ENCODE peak calls at places on chromosomes 6 and 20, in four cellular contexts. I, Z, H and E are unnamed samples.

GRCh38 chr6:124986146-124986545 is 23.9 kb downstream of the RNF217 start:
- DNase-seq in I (no peak), Z (no peak), H (no peak), E (no peak)

GRCh38 chr6:31228484-31228883 is 43.4 kb downstream of the HLA-C start:
- DNase-seq in Z (no peak), H (no peak), I (no peak), E (no peak)

GRCh38 chr20:23606652-23607049 is 934 bp upstream of the CST9 start:
- DNase-seq in H (peak; percentile 77), Z (peak; percentile 73), I (peak; percentile 67), E (peak; percentile 91)

GRCh38 chr6:123967900-123968299 is 164.2 kb downstream of the NKAIN2 start:
- DNase-seq in I (no peak), H (no peak), Z (no peak), E (no peak)

GRCh38 chr20:62856931-62857619 is 4.5 kb downstream of the TCFL5 start:
- DNase-seq in H (no peak), Z (no peak), I (no peak), E (no peak)

GRCh38 chr6:14022673-14023072 is 94.9 kb upstream of the CD83 start:
- DNase-seq in H (no peak), I (no peak), Z (no peak), E (no peak)

GRCh38 chr6:111604259-111605099 is 1.2 kb downstream of the TRAF3IP2 start:
- DNase-seq in I (no peak), Z (no peak), H (no peak), E (no peak)

GRCh38 chr6:149683256-149683860 is 34.5 kb downstream of the LATS1 start:
- DNase-seq in I (no peak), H (no peak), Z (no peak), E (no peak)

GRCh38 chr20:20085071-20085470 is 32.7 kb downstream of the CFAP61 start:
- DNase-seq in I (no peak), Z (no peak), H (no peak), E (no peak)

GRCh38 chr6:53614676-53615075 is 50.9 kb downstream of the KLHL31 start:
- DNase-seq in Z (no peak), H (peak; percentile 66), I (no peak), E (no peak)

GRCh38 chr6:14950103-14950969 is 295.5 kb upstream of the JARID2 start:
- DNase-seq in I (no peak), Z (no peak), H (no peak), E (no peak)

GRCh38 chr20:63651942-63652191 is 1.4 kb downstream of the STMN3 start:
- DNase-seq in I (peak; percentile 63), H (no peak), Z (no peak), E (no peak)

GRCh38 chr6:159788757-159789376 is 535 bp downstream of the TCP1 start:
- DNase-seq in H (peak; percentile 47), Z (no peak), I (peak; percentile 68), E (peak; percentile 16)

GRCh38 chr6:105330364-105330763 is 72.5 kb downstream of the PREP start:
- DNase-seq in I (no peak), H (no peak), Z (no peak), E (no peak)

GRCh38 chr6:105330913-105331312 is 72.0 kb downstream of the PREP start:
- DNase-seq in H (no peak), Z (no peak), I (no peak), E (no peak)

GRCh38 chr6:105326216-105326615 is 76.7 kb downstream of the PREP start:
- DNase-seq in H (peak; percentile 52), I (no peak), Z (no peak), E (no peak)

GRCh38 chr6:105324386-105325000 is 78.4 kb downstream of the PREP start:
- DNase-seq in H (no peak), Z (no peak), I (no peak), E (no peak)

GRCh38 chr6:105326838-105327745 is 75.8 kb downstream of the PREP start:
- DNase-seq in H (no peak), I (no peak), Z (no peak), E (peak; percentile 7)
- TF ChIP-seq PHF8 in H (no peak), I (no peak), Z (no peak), E (no peak)

GRCh38 chr6:33442283-33442682 is 12.1 kb upstream of the ZBTB9 start:
- DNase-seq in I (no peak), Z (no peak), H (no peak), E (no peak)

GRCh38 chr6:33439956-33440648 is 14.3 kb upstream of the ZBTB9 start:
- DNase-seq in H (no peak), Z (no peak), I (peak; percentile 74), E (no peak)

GRCh38 chr6:33441457-33441856 is 12.9 kb upstream of the ZBTB9 start:
- DNase-seq in I (no peak), H (no peak), Z (no peak), E (no peak)

GRCh38 chr6:33438978-33439594 is 15.3 kb upstream of the ZBTB9 start:
- DNase-seq in H (no peak), I (no peak), Z (no peak), E (no peak)

DNA sequence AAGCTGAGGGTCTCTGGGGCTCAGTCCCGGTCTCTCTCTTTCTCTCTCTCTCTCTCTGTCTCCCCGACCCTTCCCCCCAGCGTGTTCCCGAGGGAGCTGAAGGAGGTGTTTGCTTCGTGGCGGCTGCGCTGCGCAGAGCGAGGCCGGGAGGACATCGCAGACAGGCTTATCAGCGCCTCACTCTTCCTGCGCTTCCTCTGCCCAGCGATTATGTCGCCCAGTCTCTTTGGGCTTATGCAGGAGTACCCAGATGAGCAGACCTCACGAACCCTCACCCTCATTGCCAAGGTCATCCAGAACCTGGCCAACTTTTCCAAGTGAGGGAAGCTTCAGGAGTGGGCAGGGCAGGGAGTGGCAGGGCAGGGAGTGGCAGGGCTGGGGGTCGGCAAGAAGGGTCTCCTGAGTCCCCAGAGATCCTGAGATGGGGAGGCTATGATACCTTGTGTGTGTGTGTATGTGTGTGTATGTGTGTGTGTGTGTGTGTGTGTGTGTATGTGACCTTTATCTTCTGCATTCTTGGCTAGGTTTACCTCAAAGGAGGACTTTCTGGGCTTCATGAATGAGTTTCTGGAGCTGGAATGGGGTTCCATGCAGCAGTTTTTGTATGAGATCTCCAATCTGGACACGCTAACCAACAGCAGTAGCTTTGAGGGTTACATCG is 13.6 kb upstream of the ZBTB9 start:
- DNase-seq in I (peak; percentile 55), Z (no peak), H (no peak), E (no peak)
- TF ChIP-seq PHF8 in I (no peak), Z (no peak), H (no peak), E (no peak)

DNA sequence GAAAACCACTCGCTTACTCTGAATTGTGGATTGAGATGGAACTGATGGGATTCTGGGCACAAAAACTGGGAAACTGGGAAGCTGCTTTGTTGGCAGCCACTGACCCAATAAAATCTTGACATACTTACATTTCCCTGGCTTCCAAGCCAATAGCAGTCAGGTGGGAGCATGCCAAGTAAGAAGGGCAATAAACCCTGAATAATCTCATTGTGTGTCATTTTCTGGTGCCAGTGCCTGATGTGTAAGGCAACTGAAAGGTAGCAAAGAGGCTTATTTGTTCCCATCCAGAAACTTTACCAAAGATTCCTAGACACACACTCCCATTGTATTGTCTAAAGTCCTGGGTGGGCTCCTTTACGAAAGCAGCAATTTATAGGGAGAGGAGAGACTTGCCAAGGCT is 93.2 kb downstream of the TBX18 start:
- DNase-seq in I (no peak), Z (no peak), H (no peak), E (no peak)
- TF ChIP-seq PHF8 in I (no peak), Z (no peak), H (no peak), E (no peak)

GRCh38 chr6:128841518-128841917 is 41.4 kb upstream of the LAMA2 start:
- DNase-seq in I (no peak), Z (no peak), H (no peak), E (no peak)
- TF ChIP-seq PHF8 in I (no peak), Z (no peak), H (no peak), E (no peak)